ENCODE peak calls at places on chromosomes 5 and 9, in five cellular contexts. One of them, this sample, is unnamed. For H3K27me3, the result is how much of the 10 kb centered on the place peaks cover.

GRCh38 chr9:83642784-83643183 is 19.8 kb downstream of the IDNK start:
- DNase-seq in upper lobe of right lung: no peak
- DNase-seq in PC-3: no peak
- DNase-seq in brain microvascular endothelial cell: no peak
- DNase-seq in kidney epithelial cell: no peak
- DNase-seq in this sample: no peak

GRCh38 chr5:69485471-69485870 is 7.1 kb upstream of the OCLN start:
- DNase-seq in upper lobe of right lung: no peak
- DNase-seq in PC-3: no peak
- DNase-seq in kidney epithelial cell: no peak
- DNase-seq in brain microvascular endothelial cell: no peak
- DNase-seq in this sample: no peak

GRCh38 chr5:135236951-135237791 is 161.9 kb downstream of the MACROH2A1 start:
- DNase-seq in PC-3: no peak
- DNase-seq in kidney epithelial cell: no peak
- DNase-seq in brain microvascular endothelial cell: no peak
- DNase-seq in upper lobe of right lung: peak
- DNase-seq in this sample: peak

GRCh38 chr9:38346811-38347735 is 45.4 kb upstream of the ALDH1B1 start:
- DNase-seq in PC-3: no peak
- DNase-seq in brain microvascular endothelial cell: no peak
- DNase-seq in kidney epithelial cell: no peak
- DNase-seq in upper lobe of right lung: no peak
- DNase-seq in this sample: peak

GRCh38 chr9:83336696-83337095 is 201.5 kb downstream of the FRMD3 start:
- DNase-seq in upper lobe of right lung: no peak
- DNase-seq in kidney epithelial cell: no peak
- DNase-seq in brain microvascular endothelial cell: no peak
- DNase-seq in PC-3: peak
- DNase-seq in this sample: no peak

GRCh38 chr5:126195410-126196100 is 227.7 kb upstream of the GRAMD2B start:
- DNase-seq in kidney epithelial cell: no peak
- DNase-seq in PC-3: no peak
- DNase-seq in brain microvascular endothelial cell: no peak
- DNase-seq in upper lobe of right lung: no peak
- DNase-seq in this sample: no peak

GRCh38 chr9:36433386-36433785 is 33.3 kb upstream of the RNF38 start:
- DNase-seq in brain microvascular endothelial cell: no peak
- DNase-seq in kidney epithelial cell: no peak
- DNase-seq in upper lobe of right lung: no peak
- DNase-seq in PC-3: no peak
- DNase-seq in this sample: no peak

GRCh38 chr9:70257991-70258691 is 637 bp upstream of the SMC5 start:
- DNase-seq in kidney epithelial cell: no peak
- DNase-seq in upper lobe of right lung: peak
- DNase-seq in PC-3: no peak
- DNase-seq in brain microvascular endothelial cell: peak
- DNase-seq in this sample: no peak

GRCh38 chr5:37771731-37772130 is 68.1 kb downstream of the GDNF start:
- DNase-seq in brain microvascular endothelial cell: peak
- DNase-seq in PC-3: peak
- DNase-seq in upper lobe of right lung: no peak
- DNase-seq in kidney epithelial cell: peak
- DNase-seq in this sample: peak

GRCh38 chr5:172943283-172943841 is 15.9 kb upstream of the RPL26L1 start:
- DNase-seq in PC-3: no peak
- DNase-seq in brain microvascular endothelial cell: peak
- DNase-seq in kidney epithelial cell: no peak
- DNase-seq in upper lobe of right lung: peak
- DNase-seq in this sample: peak

GRCh38 chr5:38540348-38540747 is 16.1 kb downstream of the LIFR start:
- DNase-seq in upper lobe of right lung: peak
- DNase-seq in brain microvascular endothelial cell: no peak
- DNase-seq in kidney epithelial cell: no peak
- DNase-seq in PC-3: no peak
- DNase-seq in this sample: no peak

GRCh38 chr5:177595991-177596774 is 3.7 kb upstream of the B4GALT7 start:
- DNase-seq in kidney epithelial cell: no peak
- DNase-seq in upper lobe of right lung: peak
- DNase-seq in PC-3: no peak
- DNase-seq in brain microvascular endothelial cell: no peak
- DNase-seq in this sample: peak

GRCh38 chr9:104775574-104775936 is 11.6 kb downstream of the NIPSNAP3B start:
- DNase-seq in brain microvascular endothelial cell: no peak
- DNase-seq in upper lobe of right lung: no peak
- DNase-seq in PC-3: no peak
- DNase-seq in kidney epithelial cell: no peak
- DNase-seq in this sample: no peak
- H3K4me3 ChIP-seq in brain microvascular endothelial cell: no peak
- H3K4me3 ChIP-seq in upper lobe of right lung: no peak
- H3K4me3 ChIP-seq in PC-3: no peak
- H3K4me3 ChIP-seq in kidney epithelial cell: no peak
- H3K4me3 ChIP-seq in this sample: no peak

GRCh38 chr9:97704327-97704677 is 7.2 kb upstream of the XPA start:
- DNase-seq in upper lobe of right lung: no peak
- DNase-seq in kidney epithelial cell: no peak
- DNase-seq in brain microvascular endothelial cell: no peak
- DNase-seq in PC-3: no peak
- DNase-seq in this sample: no peak

GRCh38 chr9:97703437-97704326 is 6.5 kb upstream of the XPA start:
- DNase-seq in upper lobe of right lung: no peak
- DNase-seq in kidney epithelial cell: peak
- DNase-seq in PC-3: peak
- DNase-seq in brain microvascular endothelial cell: peak
- DNase-seq in this sample: peak

GRCh38 chr9:97704851-97705250 is 7.7 kb upstream of the XPA start:
- DNase-seq in brain microvascular endothelial cell: peak
- DNase-seq in upper lobe of right lung: no peak
- DNase-seq in PC-3: no peak
- DNase-seq in kidney epithelial cell: no peak
- DNase-seq in this sample: no peak

GRCh38 chr9:97706246-97706645 is 9.1 kb upstream of the XPA start:
- DNase-seq in brain microvascular endothelial cell: no peak
- DNase-seq in kidney epithelial cell: no peak
- DNase-seq in upper lobe of right lung: no peak
- DNase-seq in PC-3: no peak
- DNase-seq in this sample: no peak

DNA sequence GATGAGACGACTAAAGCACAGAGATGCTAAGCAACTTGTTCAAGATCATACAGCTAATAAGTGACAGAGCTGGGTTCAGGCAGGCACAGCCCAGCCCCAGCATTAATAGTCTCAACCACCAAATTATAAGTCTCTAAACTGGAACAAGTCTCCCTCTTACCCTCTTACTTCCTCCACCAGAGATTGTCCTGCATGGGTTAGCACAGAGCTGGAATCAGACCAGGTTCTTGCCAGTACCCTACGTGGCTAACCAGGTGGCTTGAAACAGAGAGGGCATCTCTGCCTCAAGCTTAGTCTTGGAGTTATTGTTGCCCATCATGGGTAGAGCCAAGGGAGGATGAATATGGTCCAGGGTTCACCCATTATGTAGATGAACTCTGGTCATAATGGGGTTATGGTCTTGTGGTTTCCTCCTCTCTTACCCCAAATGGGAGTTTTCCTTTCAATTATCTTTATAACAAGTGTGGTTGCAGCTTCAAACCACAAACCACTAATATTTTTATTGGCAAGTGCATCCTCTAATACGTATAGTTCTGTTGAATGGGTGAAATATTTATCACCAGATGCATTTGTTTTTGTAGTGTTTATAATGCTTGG is 8.3 kb upstream of the XPA start:
- DNase-seq in kidney epithelial cell: no peak
- DNase-seq in PC-3: peak
- DNase-seq in upper lobe of right lung: no peak
- DNase-seq in brain microvascular endothelial cell: peak
- DNase-seq in this sample: peak
- H3K27me3 ChIP-seq in kidney epithelial cell: under half
- H3K27me3 ChIP-seq in PC-3: under half
- H3K27me3 ChIP-seq in upper lobe of right lung: under half
- H3K27me3 ChIP-seq in brain microvascular endothelial cell: under half
- H3K27me3 ChIP-seq in this sample: under half

GRCh38 chr9:133534346-133535284 is at the start of gene ADAMTSL2:
- DNase-seq in upper lobe of right lung: peak
- DNase-seq in kidney epithelial cell: no peak
- DNase-seq in PC-3: no peak
- DNase-seq in brain microvascular endothelial cell: no peak
- DNase-seq in this sample: peak

GRCh38 chr9:133536080-133536479 is 1.6 kb downstream of the ADAMTSL2 start:
- DNase-seq in PC-3: no peak
- DNase-seq in upper lobe of right lung: no peak
- DNase-seq in kidney epithelial cell: no peak
- DNase-seq in brain microvascular endothelial cell: no peak
- DNase-seq in this sample: no peak

GRCh38 chr9:133532937-133533668 is 1.4 kb upstream of the ADAMTSL2 start:
- DNase-seq in upper lobe of right lung: peak
- DNase-seq in kidney epithelial cell: no peak
- DNase-seq in PC-3: peak
- DNase-seq in brain microvascular endothelial cell: peak
- DNase-seq in this sample: peak

GRCh38 chr9:133535285-133535877 is 877 bp downstream of the ADAMTSL2 start:
- DNase-seq in PC-3: no peak
- DNase-seq in brain microvascular endothelial cell: no peak
- DNase-seq in upper lobe of right lung: no peak
- DNase-seq in kidney epithelial cell: no peak
- DNase-seq in this sample: no peak

GRCh38 chr9:133533878-133534277 is 626 bp upstream of the ADAMTSL2 start:
- DNase-seq in upper lobe of right lung: no peak
- DNase-seq in PC-3: no peak
- DNase-seq in brain microvascular endothelial cell: no peak
- DNase-seq in kidney epithelial cell: no peak
- DNase-seq in this sample: peak
- H3K4me3 ChIP-seq in upper lobe of right lung: peak
- H3K4me3 ChIP-seq in PC-3: no peak
- H3K4me3 ChIP-seq in brain microvascular endothelial cell: no peak
- H3K4me3 ChIP-seq in kidney epithelial cell: no peak
- H3K4me3 ChIP-seq in this sample: no peak

GRCh38 chr9:126707083-126707482 is 93.4 kb downstream of the LMX1B start:
- DNase-seq in PC-3: no peak
- DNase-seq in brain microvascular endothelial cell: no peak
- DNase-seq in upper lobe of right lung: no peak
- DNase-seq in kidney epithelial cell: no peak
- DNase-seq in this sample: no peak
- H3K27me3 ChIP-seq in PC-3: under half
- H3K27me3 ChIP-seq in brain microvascular endothelial cell: under half
- H3K27me3 ChIP-seq in upper lobe of right lung: under half
- H3K27me3 ChIP-seq in kidney epithelial cell: under half
- H3K27me3 ChIP-seq in this sample: under half

GRCh38 chr5:179819296-179820126 is 1.2 kb upstream of the SQSTM1 start:
- DNase-seq in PC-3: peak
- DNase-seq in brain microvascular endothelial cell: peak
- DNase-seq in upper lobe of right lung: peak
- DNase-seq in kidney epithelial cell: peak
- DNase-seq in this sample: peak

GRCh38 chr5:179820127-179820482 is 600 bp upstream of the SQSTM1 start:
- DNase-seq in PC-3: no peak
- DNase-seq in kidney epithelial cell: no peak
- DNase-seq in upper lobe of right lung: no peak
- DNase-seq in brain microvascular endothelial cell: no peak
- DNase-seq in this sample: no peak

GRCh38 chr5:179817071-179817840 is 3.4 kb upstream of the SQSTM1 start:
- DNase-seq in kidney epithelial cell: no peak
- DNase-seq in upper lobe of right lung: peak
- DNase-seq in PC-3: no peak
- DNase-seq in brain microvascular endothelial cell: no peak
- DNase-seq in this sample: no peak

GRCh38 chr5:179820483-179821297 is at the start of gene SQSTM1:
- DNase-seq in brain microvascular endothelial cell: peak
- DNase-seq in upper lobe of right lung: peak
- DNase-seq in kidney epithelial cell: no peak
- DNase-seq in PC-3: peak
- DNase-seq in this sample: peak

GRCh38 chr5:179818746-179819295 is 1.9 kb upstream of the SQSTM1 start:
- DNase-seq in PC-3: peak
- DNase-seq in brain microvascular endothelial cell: peak
- DNase-seq in kidney epithelial cell: peak
- DNase-seq in upper lobe of right lung: peak
- DNase-seq in this sample: peak
- H3K4me3 ChIP-seq in PC-3: peak
- H3K4me3 ChIP-seq in brain microvascular endothelial cell: peak
- H3K4me3 ChIP-seq in kidney epithelial cell: no peak
- H3K4me3 ChIP-seq in upper lobe of right lung: peak
- H3K4me3 ChIP-seq in this sample: no peak

DNA sequence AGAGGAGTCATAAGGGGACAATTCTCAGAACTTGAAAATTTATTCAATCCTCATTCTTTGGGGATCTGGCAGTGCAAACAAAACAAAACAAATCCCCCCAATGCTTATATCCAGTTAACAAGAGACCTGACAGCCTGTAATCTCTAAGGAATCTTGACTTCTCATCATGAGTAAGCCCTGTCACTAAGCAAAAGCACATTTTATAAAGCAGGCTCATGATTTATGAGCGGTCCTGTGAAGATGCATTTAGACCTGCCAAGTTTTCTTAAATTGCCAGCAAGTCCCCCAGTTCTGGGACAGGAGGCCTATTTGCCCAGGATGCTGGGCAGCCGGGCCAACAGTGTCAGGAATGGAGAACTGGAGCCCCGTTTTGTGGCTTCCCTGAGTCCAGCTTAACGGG is 513.9 kb downstream of the CTNND2 start:
- DNase-seq in brain microvascular endothelial cell: no peak
- DNase-seq in kidney epithelial cell: no peak
- DNase-seq in upper lobe of right lung: no peak
- DNase-seq in PC-3: peak
- DNase-seq in this sample: no peak
- H3K27me3 ChIP-seq in brain microvascular endothelial cell: under half
- H3K27me3 ChIP-seq in kidney epithelial cell: under half
- H3K27me3 ChIP-seq in upper lobe of right lung: under half
- H3K27me3 ChIP-seq in PC-3: under half
- H3K27me3 ChIP-seq in this sample: under half

This sample was measured in MG63.